ENCODE peak calls at places on chromosomes 1 and 21, in four cellular contexts. V, R, C and M are unnamed samples.

GRCh38 chr1:94783342-94784264 is 36.6 kb upstream of the SLC44A3 start:
- DNase-seq in V (no peak), R (peak), C (peak), M (no peak)

GRCh38 chr1:197770243-197770642 is 5.0 kb downstream of the DENND1B start:
- DNase-seq in V (no peak), R (no peak), C (no peak), M (no peak)

GRCh38 chr1:88016947-88017346 is 667.1 kb upstream of the PKN2 start:
- DNase-seq in V (no peak), R (no peak), C (no peak), M (no peak)

GRCh38 chr1:192201303-192201702 is 43.0 kb downstream of the RGS18 start:
- DNase-seq in V (no peak), R (no peak), C (no peak), M (no peak)

GRCh38 chr1:1088036-1088800 is 14.1 kb upstream of the RNF223 start:
- DNase-seq in V (no peak), R (no peak), C (no peak), M (no peak)

GRCh38 chr1:36304970-36305914 is 926 bp upstream of the SH3D21 start:
- DNase-seq in V (no peak), R (no peak), C (no peak), M (no peak)

GRCh38 chr21:35925497-35925896 is 134.8 kb downstream of the SETD4 start:
- DNase-seq in V (no peak), R (no peak), C (peak), M (no peak)

GRCh38 chr1:48916121-48917069 is 139.7 kb upstream of the BEND5 start:
- DNase-seq in V (no peak), R (no peak), C (peak), M (no peak)

GRCh38 chr1:6508876-6509602 is 17.6 kb upstream of the PLEKHG5 start:
- DNase-seq in V (no peak), R (no peak), C (no peak), M (no peak)

GRCh38 chr1:219189021-219189824 is 15.5 kb downstream of the LYPLAL1 start:
- DNase-seq in V (peak), R (peak), C (peak), M (no peak)

GRCh38 chr21:44508711-44509445 is 31.1 kb downstream of the KRTAP10-1 start:
- DNase-seq in V (no peak), R (no peak), C (no peak), M (no peak)

GRCh38 chr21:33259428-33259827 is 6.7 kb upstream of the IL10RB start:
- DNase-seq in V (no peak), R (no peak), C (no peak), M (no peak)

GRCh38 chr1:117758444-117759316 is 152.8 kb downstream of the TENT5C start:
- DNase-seq in V (peak), R (peak), C (peak), M (no peak)

GRCh38 chr1:159474926-159475325 is 35.4 kb downstream of the OR10J1 start:
- DNase-seq in V (no peak), R (no peak), C (no peak), M (no peak)

GRCh38 chr1:119623651-119624050 is 24.4 kb downstream of the ZNF697 start:
- DNase-seq in V (no peak), R (no peak), C (no peak), M (no peak)

GRCh38 chr1:29332204-29332603 is 95.9 kb downstream of the PTPRU start:
- DNase-seq in V (no peak), R (no peak), C (no peak), M (peak)

GRCh38 chr1:1425753-1426495 is 4.8 kb upstream of the ANKRD65 start:
- DNase-seq in V (no peak), R (no peak), C (no peak), M (no peak)

GRCh38 chr1:205312866-205313680 is 8.5 kb downstream of the NUAK2 start:
- DNase-seq in V (no peak), R (no peak), C (no peak), M (no peak)

DNA sequence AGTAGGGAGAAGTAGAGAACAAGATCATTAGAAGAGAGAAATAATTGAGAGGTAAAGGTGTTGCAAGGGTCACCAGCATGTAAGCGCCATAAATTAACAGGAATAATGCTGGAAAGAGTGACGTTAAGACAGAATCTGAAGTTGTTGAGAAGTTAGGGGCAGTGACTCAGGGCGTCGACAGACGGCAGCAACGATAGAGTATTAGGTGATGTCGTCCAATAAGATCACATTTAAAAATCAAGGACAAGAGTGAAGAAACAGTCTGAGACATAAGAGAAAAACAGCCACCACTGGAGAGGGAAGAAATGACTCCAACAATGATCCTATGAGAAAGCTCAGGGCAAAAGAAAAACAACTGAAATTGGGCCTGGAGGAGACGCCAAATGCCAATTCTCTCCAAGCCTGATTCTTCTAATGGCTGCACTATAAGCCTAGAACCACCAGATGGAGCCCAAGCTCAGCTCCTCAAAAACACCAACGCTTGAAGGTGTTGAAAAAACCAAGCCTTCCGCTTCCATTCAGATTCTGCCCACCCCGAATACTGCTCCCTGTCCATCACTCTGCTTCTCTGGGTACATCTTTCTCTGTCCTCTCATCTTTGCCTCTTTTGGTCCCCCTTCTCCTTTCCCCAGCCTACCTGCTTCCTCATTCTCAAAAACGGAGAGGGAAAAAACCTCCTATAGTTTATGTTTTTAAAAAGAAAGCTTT is 70.0 kb downstream of the LUZP1 start:
- DNase-seq in V (peak), R (no peak), C (peak), M (no peak)
- TF ChIP-seq CTCF in V (peak), R (peak), C (peak), M (peak)

GRCh38 chr1:53766766-53767409 is 27.9 kb upstream of the GLIS1 start:
- DNase-seq in V (no peak), R (no peak), C (peak), M (no peak)

GRCh38 chr1:53765656-53766055 is 26.7 kb upstream of the GLIS1 start:
- DNase-seq in V (no peak), R (no peak), C (peak), M (no peak)

GRCh38 chr1:53763911-53764310 is 24.9 kb upstream of the GLIS1 start:
- DNase-seq in V (no peak), R (no peak), C (no peak), M (no peak)

GRCh38 chr1:53766194-53766748 is 27.3 kb upstream of the GLIS1 start:
- DNase-seq in V (no peak), R (no peak), C (no peak), M (no peak)

DNA sequence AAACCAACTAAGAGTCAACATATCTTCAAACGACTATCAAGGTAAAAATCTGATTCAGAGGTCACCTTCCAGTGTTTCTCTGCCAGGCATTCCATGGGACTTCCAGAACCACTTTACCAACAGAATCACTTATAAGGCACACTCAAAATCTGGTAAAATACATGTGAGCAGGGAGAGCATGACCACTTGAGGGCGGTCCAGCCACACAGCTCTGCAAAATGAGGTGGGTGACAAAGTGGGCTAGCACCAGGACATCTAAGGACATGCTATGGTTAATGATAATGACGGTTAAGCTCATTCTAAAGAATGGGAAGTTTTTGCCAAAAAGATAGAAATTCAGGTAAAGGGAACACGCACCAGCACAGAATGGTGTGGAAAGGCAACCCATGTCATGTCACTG is 24.5 kb upstream of the GLIS1 start:
- DNase-seq in V (no peak), R (no peak), C (no peak), M (no peak)
- TF ChIP-seq CTCF in V (no peak), R (no peak), C (no peak), M (no peak)

DNA sequence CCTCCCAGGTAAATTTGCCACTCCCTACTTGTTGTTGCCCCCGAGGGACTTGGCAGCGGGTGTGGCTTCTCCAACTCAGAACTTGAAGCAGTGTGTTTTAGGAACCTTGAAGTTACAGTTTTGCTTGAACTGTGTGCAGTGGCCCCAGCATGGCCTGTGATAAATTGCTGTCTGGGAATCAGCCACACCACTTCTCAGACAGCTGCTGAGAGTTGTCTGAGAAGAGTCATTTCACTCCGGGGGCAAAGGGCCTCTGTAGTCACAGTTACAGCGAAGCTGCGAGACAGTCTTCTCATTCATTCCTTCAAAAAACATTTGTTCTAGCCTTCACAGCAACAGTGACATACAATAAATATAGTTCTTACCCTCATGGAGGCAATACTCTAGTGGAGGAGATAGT is 70.3 kb downstream of the PROX1 start:
- DNase-seq in V (no peak), R (no peak), C (no peak), M (no peak)
- TF ChIP-seq CTCF in V (no peak), R (no peak), C (no peak), M (no peak)

GRCh38 chr1:156639601-156640101 is 2.3 kb upstream of the BCAN start:
- DNase-seq in V (no peak), R (no peak), C (no peak), M (no peak)

GRCh38 chr1:156643266-156644092 is 1.6 kb downstream of the BCAN start:
- DNase-seq in V (peak), R (no peak), C (no peak), M (no peak)

GRCh38 chr1:156640842-156641706 is 843 bp upstream of the BCAN start:
- DNase-seq in V (no peak), R (no peak), C (no peak), M (no peak)

GRCh38 chr1:156642265-156643185 is 608 bp downstream of the BCAN start:
- DNase-seq in V (no peak), R (no peak), C (no peak), M (no peak)

GRCh38 chr1:156641761-156642264 is at the start of gene BCAN:
- DNase-seq in V (peak), R (no peak), C (no peak), M (no peak)
- TF ChIP-seq CTCF in V (no peak), R (no peak), C (no peak), M (no peak)

GRCh38 chr1:153977250-153978240 is at the start of gene JTB:
- DNase-seq in V (peak), R (no peak), C (peak), M (peak)
- TF ChIP-seq CTCF in V (no peak), R (no peak), C (no peak), M (no peak)